ENCODE peak calls at places on chromosomes 1 and 21, in four cellular contexts. S is H9, L is IMR-90, G is H1. A is an unnamed sample.

GRCh38 chr1:237261198-237261597 is 219.2 kb downstream of the RYR2 start:
- DNase-seq in S (no peak), L (no peak), G (no peak), A (peak; percentile 15)

GRCh38 chr1:163265547-163265946 is 56.2 kb upstream of the NUF2 start:
- DNase-seq in S (no peak), L (no peak), G (no peak), A (no peak)

GRCh38 chr1:150976879-150977694 is 2.5 kb upstream of the CERS2 start:
- DNase-seq in S (peak; percentile 86), L (no peak), G (peak; percentile 82), A (peak; percentile 83)

GRCh38 chr21:46295177-46295711 is 9.1 kb downstream of the YBEY start:
- DNase-seq in S (no peak), L (peak; percentile 69), G (peak; percentile 51), A (peak; percentile 33)

GRCh38 chr1:20089328-20090077 is 19.5 kb downstream of the PLA2G5 start:
- DNase-seq in S (peak; percentile 77), L (no peak), G (peak; percentile 49), A (peak; percentile 75)

GRCh38 chr1:107536266-107536665 is 395.4 kb downstream of the NTNG1 start:
- DNase-seq in S (no peak), L (no peak), G (no peak), A (no peak)

GRCh38 chr1:205612556-205612955 is 19.3 kb downstream of the ELK4 start:
- DNase-seq in S (no peak), L (no peak), G (no peak), A (no peak)

GRCh38 chr1:61190476-61191067 is 108.2 kb downstream of the NFIA start:
- DNase-seq in S (no peak), L (no peak), G (no peak), A (no peak)

GRCh38 chr1:91754348-91754747 is 131.6 kb downstream of the TGFBR3 start:
- DNase-seq in S (no peak), L (peak; percentile 79), G (no peak), A (no peak)

GRCh38 chr21:42265229-42265812 is 46.4 kb downstream of the ABCG1 start:
- DNase-seq in S (no peak), L (no peak), G (no peak), A (no peak)

GRCh38 chr1:203556047-203556851 is 62.3 kb downstream of the OPTC start:
- DNase-seq in S (peak; percentile 66), L (peak; percentile 85), G (peak; percentile 62), A (peak; percentile 75)

GRCh38 chr1:82064701-82065100 is 264.0 kb downstream of the ADGRL2 start:
- DNase-seq in S (no peak), L (no peak), G (no peak), A (no peak)

GRCh38 chr1:85315789-85316188 is 39.4 kb upstream of the BCL10 start:
- DNase-seq in S (no peak), L (peak; percentile 54), G (no peak), A (peak; percentile 57)

GRCh38 chr1:97820470-97821188 is 100.2 kb downstream of the DPYD start:
- DNase-seq in S (no peak), L (peak; percentile 58), G (no peak), A (peak; percentile 32)

GRCh38 chr1:220655961-220656720 is 34.0 kb upstream of the C1orf115 start:
- DNase-seq in S (no peak), L (no peak), G (no peak), A (no peak)

GRCh38 chr1:2645143-2645542 is 12.3 kb upstream of the MMEL1 start:
- DNase-seq in S (no peak), L (no peak), G (no peak), A (no peak)

GRCh38 chr1:43904660-43905551 is 28.7 kb upstream of the ARTN start:
- DNase-seq in S (no peak), L (no peak), G (no peak), A (no peak)

GRCh38 chr21:25493722-25494121 is 113.6 kb downstream of the MRPL39 start:
- DNase-seq in S (no peak), L (no peak), G (no peak), A (no peak)

GRCh38 chr1:38941527-38942019 is at the start of gene RHBDL2:
- DNase-seq in S (peak; percentile 29), L (peak; percentile 38), G (peak; percentile 60), A (no peak)

GRCh38 chr1:243924188-243924587 is 74.1 kb upstream of the AKT3 start:
- DNase-seq in S (no peak), L (peak; percentile 67), G (no peak), A (peak; percentile 92)

GRCh38 chr1:243926299-243926698 is 76.3 kb upstream of the AKT3 start:
- DNase-seq in S (no peak), L (no peak), G (no peak), A (no peak)

GRCh38 chr1:243926803-243927245 is 76.8 kb upstream of the AKT3 start:
- DNase-seq in S (no peak), L (peak; percentile 96), G (no peak), A (peak; percentile 99)

GRCh38 chr1:243924588-243925349 is 74.7 kb upstream of the AKT3 start:
- DNase-seq in S (no peak), L (no peak), G (no peak), A (peak; percentile 99)

GRCh38 chr1:243927401-243927800 is 77.4 kb upstream of the AKT3 start:
- DNase-seq in S (no peak), L (no peak), G (no peak), A (no peak)
- H3K4me2 ChIP-seq in S (no peak overlapping the region), L (peak overlapping the region; percentile 30), G (no peak overlapping the region), A (no peak overlapping the region)

GRCh38 chr1:234977891-234978396 is 150.7 kb downstream of the TOMM20 start:
- DNase-seq in S (no peak), L (no peak), G (no peak), A (no peak)
- H2BK5ac ChIP-seq in S (no peak overlapping the region), L (peak overlapping the region; percentile 96), G (no peak overlapping the region), A (no peak overlapping the region)

GRCh38 chr1:22543679-22544078 is 19.6 kb upstream of the EPHA8 start:
- DNase-seq in S (no peak), L (no peak), G (no peak), A (no peak)

GRCh38 chr1:22544606-22545005 is 18.7 kb upstream of the EPHA8 start:
- DNase-seq in S (no peak), L (no peak), G (no peak), A (no peak)

GRCh38 chr1:22540311-22540710 is 23.0 kb upstream of the EPHA8 start:
- DNase-seq in S (no peak), L (no peak), G (no peak), A (no peak)

GRCh38 chr1:22545126-22545525 is 18.2 kb upstream of the EPHA8 start:
- DNase-seq in S (no peak), L (no peak), G (no peak), A (no peak)

DNA sequence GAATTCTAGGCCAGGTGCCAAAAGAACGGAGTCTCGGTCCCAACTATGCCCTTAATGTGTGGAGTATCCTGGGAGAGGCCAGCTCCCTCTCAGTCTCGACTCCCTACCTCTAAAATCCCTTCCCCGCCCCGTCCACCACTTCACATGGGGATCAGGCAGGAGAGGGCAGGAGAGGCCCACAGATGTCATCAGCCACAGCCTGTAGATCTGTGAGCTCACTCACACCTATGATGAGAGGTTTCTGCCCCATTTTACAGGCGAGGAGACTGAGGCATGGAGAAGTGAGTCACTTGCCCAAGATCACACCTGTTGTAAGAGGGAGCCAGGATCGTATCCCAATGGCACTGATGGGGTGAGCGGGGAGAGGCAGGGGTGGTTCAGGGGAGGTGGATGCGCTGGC is 20.4 kb upstream of the EPHA8 start:
- DNase-seq in S (no peak), L (no peak), G (no peak), A (no peak)
- H3K56ac ChIP-seq in S (no peak overlapping the region), L (no peak overlapping the region), G (no peak overlapping the region), A (no peak overlapping the region)

DNA sequence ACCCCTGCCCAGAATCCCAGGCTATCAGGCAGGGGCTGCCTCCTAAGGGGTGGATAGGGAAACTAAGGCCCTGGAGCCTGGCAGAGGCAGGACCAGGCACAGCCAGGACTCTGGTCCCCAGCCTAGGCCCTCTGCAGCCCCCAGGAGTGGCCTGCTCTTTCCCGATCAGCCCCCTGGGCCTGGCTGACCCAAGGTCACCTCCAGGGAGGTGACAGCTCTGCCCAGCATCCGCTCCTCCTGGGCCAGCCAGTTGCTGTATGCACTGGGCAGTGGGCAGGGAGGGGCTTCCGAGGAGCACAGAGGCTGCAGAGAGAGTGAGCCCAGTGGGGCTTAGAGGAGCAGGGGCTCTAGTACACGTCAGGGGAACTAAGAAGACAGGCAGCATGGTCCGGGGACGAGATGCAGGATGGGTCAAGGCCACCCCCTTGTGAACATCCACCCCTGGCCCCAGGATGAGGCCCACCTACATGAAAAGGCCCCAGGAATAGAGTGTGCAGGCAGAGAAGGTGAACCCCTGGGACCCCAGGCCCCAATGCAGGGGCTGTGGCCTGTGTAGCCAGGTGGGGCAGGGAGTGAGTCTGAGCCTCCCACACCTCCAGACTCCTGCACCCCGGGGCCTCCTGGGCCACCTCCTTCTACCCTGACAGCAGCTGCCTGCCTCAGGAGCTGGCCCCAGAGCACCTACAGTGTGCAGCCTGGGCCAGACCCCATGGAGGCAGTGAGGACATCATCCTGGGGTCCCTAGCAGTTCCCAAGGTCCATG is 32.8 kb downstream of the WNT9A start:
- DNase-seq in S (no peak), L (no peak), G (no peak), A (no peak)
- H3K4me2 ChIP-seq in S (no peak overlapping the region), L (no peak overlapping the region), G (no peak overlapping the region), A (no peak overlapping the region)

DNA sequence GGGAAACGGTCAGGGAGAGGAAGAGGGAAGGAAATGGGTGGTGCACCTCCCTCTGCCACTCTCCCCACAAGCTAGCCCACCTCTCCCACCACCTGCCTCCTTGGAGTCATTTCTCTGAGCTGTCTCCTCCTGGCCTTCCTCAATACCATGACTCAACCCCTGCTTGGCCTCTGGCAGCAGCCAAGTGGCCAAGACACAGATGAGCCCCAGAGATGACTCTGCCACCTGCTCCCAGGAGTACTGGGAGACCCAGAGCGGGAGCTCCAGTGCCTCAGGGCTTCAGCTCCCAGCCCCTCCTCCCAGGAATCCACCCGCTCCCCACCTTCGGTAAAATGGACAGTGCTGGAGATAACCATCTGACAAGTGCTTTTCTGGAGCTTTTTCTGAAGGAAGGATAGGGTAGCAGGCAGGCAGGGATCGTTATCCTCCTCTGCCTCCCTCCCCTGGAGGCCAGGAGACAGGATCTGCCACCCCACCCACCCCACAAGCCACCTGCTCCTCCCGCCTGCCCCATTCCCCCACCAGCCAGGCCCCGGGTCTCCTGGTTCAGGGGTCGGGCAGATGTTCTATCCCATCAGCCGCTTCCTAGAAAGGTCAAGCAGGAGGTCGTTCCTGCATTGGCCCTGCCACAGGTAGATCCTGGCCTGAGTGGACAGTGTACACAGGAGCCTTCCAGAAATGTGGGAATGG is 2.5 kb downstream of the S100A16 start:
- DNase-seq in S (no peak), L (peak; percentile 50), G (no peak), A (no peak)
- H2BK5ac ChIP-seq in S (no peak overlapping the region), L (peak overlapping the region; percentile 91), G (no peak overlapping the region), A (no peak overlapping the region)

GRCh38 chr1:9293512-9294439 is 1.1 kb downstream of the SPSB1 start:
- DNase-seq in S (no peak), L (peak; percentile 48), G (peak; percentile 67), A (peak; percentile 52)
- H3K56ac ChIP-seq in S (no peak overlapping the region), L (peak overlapping the region; percentile 65), G (no peak overlapping the region), A (peak overlapping the region; percentile 46)

A was measured in mesendoderm.